ENCODE peak calls at places on chromosomes 7 and 10, in nine cellular contexts. One of them, this sample, is unnamed.

GRCh38 chr7:132518102-132518838 is 58.0 kb downstream of the PLXNA4 start:
- DNase-seq in hippocampal formation: no peak
- DNase-seq in T-helper 2 cell: no peak
- DNase-seq in NCI-H2171 treated with DMSO at 0.1 percent for 48 hours: no peak
- DNase-seq in C1 segment of cervical spinal cord: no peak
- DNase-seq in hypothalamus: no peak
- DNase-seq in Daoy: peak
- DNase-seq in nephron progenitor cell: peak
- DNase-seq in GM12891: peak
- DNase-seq in this sample: no peak

GRCh38 chr7:71706576-71706975 is 574.6 kb downstream of the GALNT17 start:
- DNase-seq in hippocampal formation: no peak
- DNase-seq in T-helper 2 cell: no peak
- DNase-seq in NCI-H2171 treated with DMSO at 0.1 percent for 48 hours: no peak
- DNase-seq in C1 segment of cervical spinal cord: no peak
- DNase-seq in hypothalamus: no peak
- DNase-seq in Daoy: no peak
- DNase-seq in nephron progenitor cell: no peak
- DNase-seq in GM12891: no peak
- DNase-seq in this sample: no peak

GRCh38 chr7:115631782-115632181 is 398.8 kb downstream of the TFEC start:
- DNase-seq in hippocampal formation: no peak
- DNase-seq in T-helper 2 cell: no peak
- DNase-seq in NCI-H2171 treated with DMSO at 0.1 percent for 48 hours: no peak
- DNase-seq in C1 segment of cervical spinal cord: no peak
- DNase-seq in hypothalamus: no peak
- DNase-seq in Daoy: peak
- DNase-seq in nephron progenitor cell: no peak
- DNase-seq in GM12891: no peak
- DNase-seq in this sample: no peak

GRCh38 chr10:132449051-132449825 is 52.2 kb downstream of the PWWP2B start:
- DNase-seq in hippocampal formation: no peak
- DNase-seq in T-helper 2 cell: no peak
- DNase-seq in NCI-H2171 treated with DMSO at 0.1 percent for 48 hours: no peak
- DNase-seq in C1 segment of cervical spinal cord: no peak
- DNase-seq in hypothalamus: no peak
- DNase-seq in Daoy: peak
- DNase-seq in nephron progenitor cell: no peak
- DNase-seq in GM12891: no peak
- DNase-seq in this sample: no peak

GRCh38 chr7:36994456-36995112 is 270.3 kb upstream of the AOAH start:
- DNase-seq in hippocampal formation: no peak
- DNase-seq in T-helper 2 cell: no peak
- DNase-seq in NCI-H2171 treated with DMSO at 0.1 percent for 48 hours: no peak
- DNase-seq in C1 segment of cervical spinal cord: no peak
- DNase-seq in hypothalamus: no peak
- DNase-seq in Daoy: peak
- DNase-seq in nephron progenitor cell: no peak
- DNase-seq in GM12891: no peak
- DNase-seq in this sample: no peak

GRCh38 chr7:151451626-151452025 is 11.7 kb upstream of the CRYGN start:
- DNase-seq in hippocampal formation: no peak
- DNase-seq in T-helper 2 cell: no peak
- DNase-seq in NCI-H2171 treated with DMSO at 0.1 percent for 48 hours: no peak
- DNase-seq in C1 segment of cervical spinal cord: no peak
- DNase-seq in hypothalamus: no peak
- DNase-seq in Daoy: no peak
- DNase-seq in nephron progenitor cell: no peak
- DNase-seq in GM12891: no peak
- DNase-seq in this sample: no peak

GRCh38 chr10:5944389-5945202 is 32.7 kb downstream of the IL15RA start:
- DNase-seq in hippocampal formation: peak
- DNase-seq in T-helper 2 cell: no peak
- DNase-seq in NCI-H2171 treated with DMSO at 0.1 percent for 48 hours: no peak
- DNase-seq in C1 segment of cervical spinal cord: peak
- DNase-seq in hypothalamus: no peak
- DNase-seq in Daoy: peak
- DNase-seq in nephron progenitor cell: no peak
- DNase-seq in GM12891: no peak
- DNase-seq in this sample: peak

GRCh38 chr10:124003070-124003419 is 90.4 kb downstream of the CHST15 start:
- DNase-seq in hippocampal formation: no peak
- DNase-seq in T-helper 2 cell: no peak
- DNase-seq in NCI-H2171 treated with DMSO at 0.1 percent for 48 hours: no peak
- DNase-seq in C1 segment of cervical spinal cord: no peak
- DNase-seq in hypothalamus: no peak
- DNase-seq in Daoy: peak
- DNase-seq in nephron progenitor cell: no peak
- DNase-seq in GM12891: peak
- DNase-seq in this sample: no peak

GRCh38 chr10:49610015-49610734 is at the start of gene SLC18A3:
- DNase-seq in hippocampal formation: no peak
- DNase-seq in T-helper 2 cell: no peak
- DNase-seq in NCI-H2171 treated with DMSO at 0.1 percent for 48 hours: peak
- DNase-seq in C1 segment of cervical spinal cord: no peak
- DNase-seq in hypothalamus: no peak
- DNase-seq in Daoy: no peak
- DNase-seq in nephron progenitor cell: peak
- DNase-seq in GM12891: no peak
- DNase-seq in this sample: no peak

GRCh38 chr7:127705461-127705959 is 53.5 kb downstream of the SND1 start:
- DNase-seq in hippocampal formation: no peak
- DNase-seq in T-helper 2 cell: no peak
- DNase-seq in NCI-H2171 treated with DMSO at 0.1 percent for 48 hours: no peak
- DNase-seq in C1 segment of cervical spinal cord: no peak
- DNase-seq in hypothalamus: no peak
- DNase-seq in Daoy: no peak
- DNase-seq in nephron progenitor cell: no peak
- DNase-seq in GM12891: no peak
- DNase-seq in this sample: no peak

GRCh38 chr7:106451171-106451570 is 166.4 kb upstream of the NAMPT start:
- DNase-seq in hippocampal formation: no peak
- DNase-seq in T-helper 2 cell: no peak
- DNase-seq in NCI-H2171 treated with DMSO at 0.1 percent for 48 hours: no peak
- DNase-seq in C1 segment of cervical spinal cord: no peak
- DNase-seq in hypothalamus: no peak
- DNase-seq in Daoy: no peak
- DNase-seq in nephron progenitor cell: no peak
- DNase-seq in GM12891: no peak
- DNase-seq in this sample: no peak

GRCh38 chr7:43199333-43199732 is 86.9 kb downstream of the HECW1 start:
- DNase-seq in hippocampal formation: no peak
- DNase-seq in T-helper 2 cell: no peak
- DNase-seq in NCI-H2171 treated with DMSO at 0.1 percent for 48 hours: no peak
- DNase-seq in C1 segment of cervical spinal cord: no peak
- DNase-seq in hypothalamus: no peak
- DNase-seq in Daoy: peak
- DNase-seq in nephron progenitor cell: no peak
- DNase-seq in GM12891: no peak
- DNase-seq in this sample: no peak

GRCh38 chr10:26216577-26216948 is at the start of gene GAD2:
- DNase-seq in hippocampal formation: no peak
- DNase-seq in T-helper 2 cell: peak
- DNase-seq in NCI-H2171 treated with DMSO at 0.1 percent for 48 hours: no peak
- DNase-seq in C1 segment of cervical spinal cord: no peak
- DNase-seq in hypothalamus: no peak
- DNase-seq in Daoy: peak
- DNase-seq in nephron progenitor cell: peak
- DNase-seq in GM12891: no peak
- DNase-seq in this sample: no peak

GRCh38 chr10:94622666-94623205 is 60.8 kb upstream of the CYP2C18 start:
- DNase-seq in hippocampal formation: no peak
- DNase-seq in T-helper 2 cell: no peak
- DNase-seq in NCI-H2171 treated with DMSO at 0.1 percent for 48 hours: no peak
- DNase-seq in C1 segment of cervical spinal cord: no peak
- DNase-seq in hypothalamus: no peak
- DNase-seq in Daoy: no peak
- DNase-seq in nephron progenitor cell: no peak
- DNase-seq in GM12891: no peak
- DNase-seq in this sample: no peak

GRCh38 chr10:95211606-95212279 is 17.7 kb downstream of the ACSM6 start:
- DNase-seq in hippocampal formation: no peak
- DNase-seq in T-helper 2 cell: no peak
- DNase-seq in NCI-H2171 treated with DMSO at 0.1 percent for 48 hours: no peak
- DNase-seq in C1 segment of cervical spinal cord: no peak
- DNase-seq in hypothalamus: no peak
- DNase-seq in Daoy: no peak
- DNase-seq in nephron progenitor cell: no peak
- DNase-seq in GM12891: no peak
- DNase-seq in this sample: no peak

GRCh38 chr7:114658188-114658587 is 243.6 kb downstream of the FOXP2 start:
- DNase-seq in hippocampal formation: no peak
- DNase-seq in T-helper 2 cell: no peak
- DNase-seq in NCI-H2171 treated with DMSO at 0.1 percent for 48 hours: no peak
- DNase-seq in C1 segment of cervical spinal cord: no peak
- DNase-seq in hypothalamus: no peak
- DNase-seq in Daoy: no peak
- DNase-seq in nephron progenitor cell: no peak
- DNase-seq in GM12891: no peak
- DNase-seq in this sample: no peak

GRCh38 chr10:13809447-13809846 is 222.7 kb downstream of the PRPF18 start:
- DNase-seq in hippocampal formation: no peak
- DNase-seq in T-helper 2 cell: no peak
- DNase-seq in NCI-H2171 treated with DMSO at 0.1 percent for 48 hours: no peak
- DNase-seq in C1 segment of cervical spinal cord: no peak
- DNase-seq in hypothalamus: no peak
- DNase-seq in Daoy: no peak
- DNase-seq in nephron progenitor cell: peak
- DNase-seq in GM12891: no peak
- DNase-seq in this sample: no peak

GRCh38 chr10:71667374-71667750 is 52.2 kb downstream of the C10orf105 start:
- DNase-seq in hippocampal formation: no peak
- DNase-seq in T-helper 2 cell: peak
- DNase-seq in NCI-H2171 treated with DMSO at 0.1 percent for 48 hours: no peak
- DNase-seq in C1 segment of cervical spinal cord: no peak
- DNase-seq in hypothalamus: no peak
- DNase-seq in Daoy: no peak
- DNase-seq in nephron progenitor cell: no peak
- DNase-seq in GM12891: no peak
- DNase-seq in this sample: no peak

GRCh38 chr10:48473704-48474103 is 131.2 kb downstream of the ARHGAP22 start:
- DNase-seq in hippocampal formation: no peak
- DNase-seq in T-helper 2 cell: no peak
- DNase-seq in NCI-H2171 treated with DMSO at 0.1 percent for 48 hours: no peak
- DNase-seq in C1 segment of cervical spinal cord: no peak
- DNase-seq in hypothalamus: no peak
- DNase-seq in Daoy: no peak
- DNase-seq in nephron progenitor cell: no peak
- DNase-seq in GM12891: no peak
- DNase-seq in this sample: no peak

GRCh38 chr7:92657391-92657790 is 67.2 kb upstream of the FAM133B start:
- DNase-seq in hippocampal formation: no peak
- DNase-seq in T-helper 2 cell: no peak
- DNase-seq in NCI-H2171 treated with DMSO at 0.1 percent for 48 hours: no peak
- DNase-seq in C1 segment of cervical spinal cord: no peak
- DNase-seq in hypothalamus: no peak
- DNase-seq in Daoy: no peak
- DNase-seq in nephron progenitor cell: no peak
- DNase-seq in GM12891: no peak
- DNase-seq in this sample: no peak

GRCh38 chr10:61021926-61022325 is 77.9 kb upstream of the RHOBTB1 start:
- DNase-seq in hippocampal formation: peak
- DNase-seq in T-helper 2 cell: no peak
- DNase-seq in NCI-H2171 treated with DMSO at 0.1 percent for 48 hours: no peak
- DNase-seq in C1 segment of cervical spinal cord: no peak
- DNase-seq in hypothalamus: no peak
- DNase-seq in Daoy: no peak
- DNase-seq in nephron progenitor cell: no peak
- DNase-seq in GM12891: no peak
- DNase-seq in this sample: no peak

GRCh38 chr7:155198901-155199845 is 98.5 kb upstream of the INSIG1 start:
- DNase-seq in hippocampal formation: no peak
- DNase-seq in T-helper 2 cell: peak
- DNase-seq in NCI-H2171 treated with DMSO at 0.1 percent for 48 hours: no peak
- DNase-seq in C1 segment of cervical spinal cord: no peak
- DNase-seq in hypothalamus: no peak
- DNase-seq in Daoy: peak
- DNase-seq in nephron progenitor cell: no peak
- DNase-seq in GM12891: no peak
- DNase-seq in this sample: no peak

GRCh38 chr10:133225707-133226191 is 4.3 kb upstream of the UTF1 start:
- DNase-seq in hippocampal formation: no peak
- DNase-seq in T-helper 2 cell: peak
- DNase-seq in NCI-H2171 treated with DMSO at 0.1 percent for 48 hours: no peak
- DNase-seq in C1 segment of cervical spinal cord: peak
- DNase-seq in hypothalamus: no peak
- DNase-seq in Daoy: no peak
- DNase-seq in nephron progenitor cell: no peak
- DNase-seq in GM12891: no peak
- DNase-seq in this sample: no peak

GRCh38 chr10:688621-689426 is 644 bp downstream of the DIP2C start:
- DNase-seq in hippocampal formation: no peak
- DNase-seq in T-helper 2 cell: peak
- DNase-seq in NCI-H2171 treated with DMSO at 0.1 percent for 48 hours: peak
- DNase-seq in C1 segment of cervical spinal cord: peak
- DNase-seq in hypothalamus: peak
- DNase-seq in Daoy: peak
- DNase-seq in nephron progenitor cell: peak
- DNase-seq in GM12891: no peak
- DNase-seq in this sample: no peak

GRCh38 chr10:35268791-35269257 is 67.5 kb upstream of the CCNY start:
- DNase-seq in hippocampal formation: no peak
- DNase-seq in T-helper 2 cell: no peak
- DNase-seq in NCI-H2171 treated with DMSO at 0.1 percent for 48 hours: no peak
- DNase-seq in C1 segment of cervical spinal cord: no peak
- DNase-seq in hypothalamus: no peak
- DNase-seq in Daoy: no peak
- DNase-seq in nephron progenitor cell: no peak
- DNase-seq in GM12891: no peak
- DNase-seq in this sample: no peak

GRCh38 chr7:104664648-104665047 is 336.2 kb downstream of the LHFPL3 start:
- DNase-seq in hippocampal formation: no peak
- DNase-seq in T-helper 2 cell: no peak
- DNase-seq in NCI-H2171 treated with DMSO at 0.1 percent for 48 hours: no peak
- DNase-seq in C1 segment of cervical spinal cord: no peak
- DNase-seq in hypothalamus: no peak
- DNase-seq in Daoy: no peak
- DNase-seq in nephron progenitor cell: no peak
- DNase-seq in GM12891: no peak
- DNase-seq in this sample: no peak

GRCh38 chr7:158495780-158496179 is 91.8 kb downstream of the PTPRN2 start:
- DNase-seq in hippocampal formation: no peak
- DNase-seq in T-helper 2 cell: peak
- DNase-seq in NCI-H2171 treated with DMSO at 0.1 percent for 48 hours: no peak
- DNase-seq in C1 segment of cervical spinal cord: no peak
- DNase-seq in hypothalamus: no peak
- DNase-seq in Daoy: peak
- DNase-seq in nephron progenitor cell: peak
- DNase-seq in GM12891: no peak
- DNase-seq in this sample: no peak

GRCh38 chr10:47311900-47312662 is 10.2 kb upstream of the GDF2 start:
- DNase-seq in hippocampal formation: peak
- DNase-seq in T-helper 2 cell: peak
- DNase-seq in NCI-H2171 treated with DMSO at 0.1 percent for 48 hours: peak
- DNase-seq in C1 segment of cervical spinal cord: peak
- DNase-seq in hypothalamus: peak
- DNase-seq in Daoy: peak
- DNase-seq in nephron progenitor cell: peak
- DNase-seq in GM12891: peak
- DNase-seq in this sample: peak

GRCh38 chr7:31134246-31135188 is 82.4 kb downstream of the ADCYAP1R1 start:
- DNase-seq in hippocampal formation: peak
- DNase-seq in T-helper 2 cell: peak
- DNase-seq in NCI-H2171 treated with DMSO at 0.1 percent for 48 hours: peak
- DNase-seq in C1 segment of cervical spinal cord: peak
- DNase-seq in hypothalamus: peak
- DNase-seq in Daoy: peak
- DNase-seq in nephron progenitor cell: peak
- DNase-seq in GM12891: peak
- DNase-seq in this sample: peak

GRCh38 chr10:78547397-78547796 is 513.7 kb downstream of the RPS24 start:
- DNase-seq in hippocampal formation: no peak
- DNase-seq in T-helper 2 cell: no peak
- DNase-seq in NCI-H2171 treated with DMSO at 0.1 percent for 48 hours: no peak
- DNase-seq in C1 segment of cervical spinal cord: no peak
- DNase-seq in hypothalamus: no peak
- DNase-seq in Daoy: no peak
- DNase-seq in nephron progenitor cell: no peak
- DNase-seq in GM12891: no peak
- DNase-seq in this sample: no peak

GRCh38 chr10:125162181-125162906 is 2.0 kb upstream of the CTBP2 start:
- DNase-seq in hippocampal formation: no peak
- DNase-seq in T-helper 2 cell: no peak
- DNase-seq in NCI-H2171 treated with DMSO at 0.1 percent for 48 hours: no peak
- DNase-seq in C1 segment of cervical spinal cord: no peak
- DNase-seq in hypothalamus: no peak
- DNase-seq in Daoy: no peak
- DNase-seq in nephron progenitor cell: peak
- DNase-seq in GM12891: no peak
- DNase-seq in this sample: no peak

This sample was measured in BJ.